ENCODE peak calls at places on chromosomes 4 and X, in eight cellular contexts. S is ELF-1; M is hepatocyte; E is G401; A is hypothalamus; P is stimulated activated CD4-positive, alpha-beta T cell treated with anti-CD3 and anti-CD28 coated beads, TNF-alpha, amount 100 ng/mL, for 4 hours; X is ACHN; J is T-cell. I is an unnamed sample.
A peak's percentile ranks its signal among the peaks of the same experiment; 100 is the strongest.

GRCh38 chr4:108385076-108385475 is 216.3 kb upstream of the LEF1 start:
- DNase-seq in S (no peak), M (no peak), E (no peak), A (no peak), P (no peak), X (no peak), J (no peak), I (no peak)

GRCh38 chr4:121182296-121182695 is 18.2 kb upstream of the TNIP3 start:
- DNase-seq in S (no peak), M (no peak), E (no peak), A (no peak), P (no peak), X (peak; percentile 1), J (no peak), I (no peak)

GRCh38 chrX:37543324-37543723 is 28.1 kb upstream of the LANCL3 start:
- DNase-seq in S (no peak), M (no peak), E (no peak), A (no peak), P (no peak), X (no peak), J (no peak), I (no peak)

GRCh38 chrX:115494133-115494532 is 66.8 kb upstream of the PLS3 start:
- DNase-seq in S (no peak), M (no peak), E (no peak), A (no peak), P (no peak), X (no peak), J (no peak), I (no peak)

GRCh38 chrX:150643271-150643670 is 49.9 kb upstream of the MTMR1 start:
- DNase-seq in S (no peak), M (no peak), E (no peak), A (no peak), P (no peak), X (peak; percentile 1), J (no peak), I (no peak)

GRCh38 chr4:16192067-16192466 is 34.2 kb downstream of the TAPT1 start:
- DNase-seq in S (no peak), M (no peak), E (no peak), A (no peak), P (no peak), X (no peak), J (no peak), I (no peak)

GRCh38 chrX:139890991-139891700 is 41.7 kb downstream of the ATP11C start:
- DNase-seq in S (no peak), M (no peak), E (no peak), A (no peak), P (no peak), X (peak; percentile 56), J (no peak), I (peak; percentile 73)

GRCh38 chr4:8235224-8235623 is 34.3 kb upstream of the HTRA3 start:
- DNase-seq in S (no peak), M (no peak), E (no peak), A (no peak), P (no peak), X (no peak), J (no peak), I (no peak)

GRCh38 chrX:38839269-38839668 is 38.0 kb downstream of the MID1IP1 start:
- DNase-seq in S (no peak), M (peak; percentile 41), E (no peak), A (no peak), P (no peak), X (no peak), J (no peak), I (no peak)

GRCh38 chr4:139901516-139902327 is 236.1 kb downstream of the MGST2 start:
- DNase-seq in S (no peak), M (no peak), E (peak; percentile 45), A (no peak), P (no peak), X (no peak), J (no peak), I (peak; percentile 71)

GRCh38 chrX:30653415-30654131 is at the start of gene GK:
- DNase-seq in S (no peak), M (peak; percentile 25), E (peak; percentile 37), A (no peak), P (peak; percentile 13), X (peak; percentile 0), J (no peak), I (peak; percentile 12)

GRCh38 chr4:57378766-57379165 is 268.6 kb upstream of the IGFBP7 start:
- DNase-seq in S (no peak), M (no peak), E (no peak), A (no peak), P (no peak), X (no peak), J (no peak), I (peak; percentile 23)

GRCh38 chr4:139917896-139918295 is 236.1 kb downstream of the MAML3 start:
- DNase-seq in S (no peak), M (no peak), E (peak; percentile 78), A (no peak), P (no peak), X (no peak), J (no peak), I (no peak)

GRCh38 chr4:89757154-89757723 is 79.7 kb downstream of the SNCA start:
- DNase-seq in S (no peak), M (no peak), E (peak; percentile 79), A (no peak), P (no peak), X (no peak), J (no peak), I (no peak)

GRCh38 chr4:99438578-99438875 is 3.4 kb upstream of the ADH7 start:
- DNase-seq in S (no peak), M (no peak), E (no peak), A (no peak), P (no peak), X (no peak), J (no peak), I (no peak)

GRCh38 chrX:136839196-136839595 is 41.3 kb downstream of the RBMX start:
- DNase-seq in S (no peak), M (no peak), E (no peak), A (no peak), P (no peak), X (no peak), J (no peak), I (no peak)

GRCh38 chr4:20137176-20137575 is 114.5 kb upstream of the SLIT2 start:
- DNase-seq in S (no peak), M (no peak), E (no peak), A (no peak), P (no peak), X (no peak), J (no peak), I (no peak)

GRCh38 chr4:16082424-16083216 is 1.2 kb downstream of the PROM1 start:
- DNase-seq in S (peak; percentile 94), M (peak; percentile 73), E (no peak), A (no peak), P (no peak), X (peak; percentile 15), J (no peak), I (peak; percentile 9)

GRCh38 chrX:19811807-19812604 is 75.4 kb downstream of the SH3KBP1 start:
- DNase-seq in S (no peak), M (no peak), E (no peak), A (no peak), P (no peak), X (no peak), J (no peak), I (no peak)

GRCh38 chr4:177051473-177052060 is 258.1 kb upstream of the NEIL3 start:
- DNase-seq in S (peak; percentile 19), M (peak; percentile 56), E (peak; percentile 60), A (no peak), P (no peak), X (peak; percentile 29), J (no peak), I (peak; percentile 30)

GRCh38 chr4:158896459-158897238 is 127.8 kb downstream of the FNIP2 start:
- DNase-seq in S (no peak), M (no peak), E (no peak), A (no peak), P (no peak), X (no peak), J (no peak), I (no peak)

GRCh38 chr4:109548655-109549054 is 11.4 kb upstream of the MCUB start:
- DNase-seq in S (no peak), M (peak; percentile 35), E (no peak), A (no peak), P (no peak), X (no peak), J (no peak), I (peak; percentile 92)

GRCh38 chrX:68829594-68830485 is 1.0 kb downstream of the EFNB1 start:
- DNase-seq in S (peak; percentile 40), M (peak; percentile 60), E (no peak), A (no peak), P (no peak), X (peak; percentile 3), J (no peak), I (no peak)

GRCh38 chr4:74423101-74423500 is 21.8 kb upstream of the AREG start:
- DNase-seq in S (no peak), M (peak; percentile 65), E (no peak), A (no peak), P (no peak), X (no peak), J (no peak), I (no peak)

GRCh38 chr4:19983072-19983471 is 268.6 kb upstream of the SLIT2 start:
- DNase-seq in S (no peak), M (no peak), E (no peak), A (no peak), P (no peak), X (no peak), J (no peak), I (peak; percentile 51)

GRCh38 chrX:71543316-71543715 is 10.4 kb downstream of the OGT start:
- DNase-seq in S (no peak), M (peak; percentile 25), E (no peak), A (no peak), P (no peak), X (no peak), J (no peak), I (peak; percentile 91)

GRCh38 chr4:57426779-57427395 is 316.7 kb upstream of the IGFBP7 start:
- DNase-seq in S (peak; percentile 83), M (peak; percentile 90), E (peak; percentile 30), A (peak; percentile 63), P (no peak), X (peak; percentile 60), J (no peak), I (peak; percentile 61)

GRCh38 chr4:76607266-76607799 is 172.3 kb downstream of the SHROOM3 start:
- DNase-seq in S (peak; percentile 23), M (no peak), E (no peak), A (no peak), P (no peak), X (no peak), J (no peak), I (no peak)

GRCh38 chr4:17082186-17082585 is 183.7 kb upstream of the LDB2 start:
- DNase-seq in S (no peak), M (no peak), E (no peak), A (no peak), P (no peak), X (no peak), J (no peak), I (no peak)

GRCh38 chr4:182748949-182749348 is 168.2 kb downstream of the DCTD start:
- DNase-seq in S (no peak), M (no peak), E (no peak), A (no peak), P (no peak), X (no peak), J (no peak), I (peak; percentile 25)

GRCh38 chr4:48375651-48376291 is 34.4 kb downstream of the SLAIN2 start:
- DNase-seq in S (no peak), M (peak; percentile 36), E (no peak), A (no peak), P (no peak), X (no peak), J (no peak), I (peak; percentile 83)

GRCh38 chr4:54976682-54977081 is 148.7 kb downstream of the KDR start:
- DNase-seq in S (peak; percentile 39), M (no peak), E (no peak), A (no peak), P (no peak), X (no peak), J (no peak), I (no peak)

GRCh38 chrX:150873616-150874015 is 24.9 kb downstream of the CD99L2 start:
- DNase-seq in S (no peak), M (no peak), E (peak; percentile 76), A (no peak), P (no peak), X (no peak), J (no peak), I (peak; percentile 47)

I was measured in mammary epithelial cell.